ENCODE peak calls at places on chromosomes 3 and 15, in five cellular contexts. One of them, this sample, is unnamed.

GRCh38 chr3:160169139-160169830 is 55.9 kb upstream of the C3orf80 start:
- DNase-seq in endothelial cell: no peak
- DNase-seq in astrocyte of the cerebellum: peak
- DNase-seq in osteoblast: peak
- DNase-seq in neural progenitor cell: no peak
- DNase-seq in this sample: no peak

GRCh38 chr3:125356140-125357026 is 18.7 kb downstream of the ZNF148 start:
- DNase-seq in osteoblast: no peak
- DNase-seq in astrocyte of the cerebellum: no peak
- DNase-seq in neural progenitor cell: no peak
- DNase-seq in endothelial cell: no peak
- DNase-seq in this sample: no peak

GRCh38 chr3:121592856-121593702 is at the start of gene FBXO40:
- DNase-seq in neural progenitor cell: peak
- DNase-seq in astrocyte of the cerebellum: no peak
- DNase-seq in endothelial cell: peak
- DNase-seq in osteoblast: no peak
- DNase-seq in this sample: no peak

GRCh38 chr3:32045091-32045964 is 61.1 kb upstream of the GPD1L start:
- DNase-seq in osteoblast: peak
- DNase-seq in neural progenitor cell: peak
- DNase-seq in endothelial cell: no peak
- DNase-seq in astrocyte of the cerebellum: peak
- DNase-seq in this sample: peak

GRCh38 chr3:136351351-136351750 is 101.2 kb downstream of the PCCB start:
- DNase-seq in neural progenitor cell: no peak
- DNase-seq in osteoblast: no peak
- DNase-seq in endothelial cell: no peak
- DNase-seq in astrocyte of the cerebellum: no peak
- DNase-seq in this sample: no peak

GRCh38 chr15:63461230-63461629 is 43.2 kb upstream of the USP3 start:
- DNase-seq in osteoblast: no peak
- DNase-seq in neural progenitor cell: peak
- DNase-seq in endothelial cell: peak
- DNase-seq in astrocyte of the cerebellum: no peak
- DNase-seq in this sample: no peak

GRCh38 chr15:46266691-46267090 is 631.9 kb downstream of the SQOR start:
- DNase-seq in endothelial cell: no peak
- DNase-seq in astrocyte of the cerebellum: no peak
- DNase-seq in osteoblast: no peak
- DNase-seq in neural progenitor cell: no peak
- DNase-seq in this sample: no peak

GRCh38 chr15:78004919-78005634 is 72.4 kb downstream of the TBC1D2B start:
- DNase-seq in osteoblast: peak
- DNase-seq in astrocyte of the cerebellum: peak
- DNase-seq in endothelial cell: no peak
- DNase-seq in neural progenitor cell: no peak
- DNase-seq in this sample: no peak

GRCh38 chr3:193795062-193795690 is 202.2 kb downstream of the OPA1 start:
- DNase-seq in astrocyte of the cerebellum: no peak
- DNase-seq in endothelial cell: no peak
- DNase-seq in osteoblast: no peak
- DNase-seq in neural progenitor cell: no peak
- DNase-seq in this sample: no peak

GRCh38 chr3:23834082-23834870 is 28.5 kb downstream of the UBE2E1 start:
- DNase-seq in astrocyte of the cerebellum: no peak
- DNase-seq in osteoblast: peak
- DNase-seq in endothelial cell: no peak
- DNase-seq in neural progenitor cell: no peak
- DNase-seq in this sample: no peak

GRCh38 chr15:43067717-43068461 is 37.9 kb downstream of the UBR1 start:
- DNase-seq in osteoblast: peak
- DNase-seq in astrocyte of the cerebellum: no peak
- DNase-seq in neural progenitor cell: no peak
- DNase-seq in endothelial cell: no peak
- DNase-seq in this sample: no peak

GRCh38 chr3:132034097-132034485 is 723 bp downstream of the CPNE4 start:
- DNase-seq in neural progenitor cell: peak
- DNase-seq in endothelial cell: peak
- DNase-seq in osteoblast: no peak
- DNase-seq in astrocyte of the cerebellum: no peak
- DNase-seq in this sample: no peak

GRCh38 chr15:66102563-66103292 is 150.8 kb downstream of the MEGF11 start:
- DNase-seq in endothelial cell: no peak
- DNase-seq in neural progenitor cell: no peak
- DNase-seq in osteoblast: no peak
- DNase-seq in astrocyte of the cerebellum: no peak
- DNase-seq in this sample: no peak

GRCh38 chr3:30890907-30891306 is 3.6 kb downstream of the GADL1 start:
- DNase-seq in osteoblast: no peak
- DNase-seq in neural progenitor cell: no peak
- DNase-seq in endothelial cell: no peak
- DNase-seq in astrocyte of the cerebellum: no peak
- DNase-seq in this sample: no peak

DNA sequence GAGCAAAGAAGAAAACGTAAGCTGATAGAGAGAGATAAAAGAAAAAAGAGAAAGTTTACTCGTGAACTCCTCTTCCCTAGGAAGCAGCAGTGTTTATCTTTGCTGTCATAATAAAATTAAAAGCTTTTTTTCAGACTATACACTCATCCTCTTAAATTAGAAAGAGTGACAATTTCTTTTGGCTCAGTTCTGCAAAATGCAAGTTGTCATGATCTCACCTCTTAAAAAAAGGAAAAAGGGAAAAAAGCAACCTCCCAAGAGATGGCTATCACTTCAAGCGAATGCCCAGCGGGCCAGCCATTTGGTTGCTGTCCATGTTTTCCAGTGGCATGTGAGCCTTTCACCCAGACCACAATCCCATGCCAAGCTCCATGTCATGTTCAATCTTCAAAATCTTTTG is 7.0 kb upstream of the THBS1 start:
- DNase-seq in astrocyte of the cerebellum: no peak
- DNase-seq in osteoblast: no peak
- DNase-seq in endothelial cell: no peak
- DNase-seq in neural progenitor cell: no peak
- DNase-seq in this sample: no peak
- TF ChIP-seq CTCF in astrocyte of the cerebellum: no peak
- TF ChIP-seq CTCF in osteoblast: no peak
- TF ChIP-seq CTCF in endothelial cell: no peak
- TF ChIP-seq CTCF in neural progenitor cell: no peak
- TF ChIP-seq CTCF in this sample: no peak

GRCh38 chr3:3227670-3228069 is 48.2 kb upstream of the CRBN start:
- DNase-seq in astrocyte of the cerebellum: no peak
- DNase-seq in endothelial cell: no peak
- DNase-seq in neural progenitor cell: no peak
- DNase-seq in osteoblast: no peak
- DNase-seq in this sample: no peak
- TF ChIP-seq CTCF in astrocyte of the cerebellum: no peak
- TF ChIP-seq CTCF in endothelial cell: no peak
- TF ChIP-seq CTCF in neural progenitor cell: no peak
- TF ChIP-seq CTCF in osteoblast: no peak
- TF ChIP-seq CTCF in this sample: no peak

GRCh38 chr15:72770673-72771328 is 12.8 kb downstream of the ADPGK start:
- DNase-seq in neural progenitor cell: no peak
- DNase-seq in osteoblast: peak
- DNase-seq in astrocyte of the cerebellum: no peak
- DNase-seq in endothelial cell: no peak
- DNase-seq in this sample: no peak
- TF ChIP-seq CTCF in neural progenitor cell: peak
- TF ChIP-seq CTCF in osteoblast: peak
- TF ChIP-seq CTCF in astrocyte of the cerebellum: peak
- TF ChIP-seq CTCF in endothelial cell: peak
- TF ChIP-seq CTCF in this sample: peak

DNA sequence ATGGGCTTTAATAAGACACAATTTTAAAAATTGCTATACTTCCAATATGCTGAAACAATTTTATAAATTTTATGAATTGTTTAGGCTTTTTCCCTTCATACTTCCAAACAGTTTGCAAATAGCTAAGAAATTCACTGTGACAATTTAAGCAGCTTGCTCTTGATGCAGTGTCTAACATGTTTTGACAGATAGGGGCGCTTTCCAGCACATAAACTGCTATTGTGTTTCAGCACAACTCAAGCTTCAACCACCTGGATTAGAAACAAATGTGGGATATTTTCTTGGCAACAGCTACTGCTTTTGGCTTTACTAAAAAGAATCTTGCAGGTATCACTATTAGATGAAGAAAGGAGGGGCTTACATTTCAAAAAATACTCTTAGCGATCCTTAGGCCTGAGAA is 565.8 kb upstream of the DPPA4 start:
- DNase-seq in astrocyte of the cerebellum: no peak
- DNase-seq in neural progenitor cell: no peak
- DNase-seq in osteoblast: no peak
- DNase-seq in endothelial cell: no peak
- DNase-seq in this sample: no peak
- TF ChIP-seq CTCF in astrocyte of the cerebellum: no peak
- TF ChIP-seq CTCF in neural progenitor cell: peak
- TF ChIP-seq CTCF in osteoblast: peak
- TF ChIP-seq CTCF in endothelial cell: no peak
- TF ChIP-seq CTCF in this sample: no peak

DNA sequence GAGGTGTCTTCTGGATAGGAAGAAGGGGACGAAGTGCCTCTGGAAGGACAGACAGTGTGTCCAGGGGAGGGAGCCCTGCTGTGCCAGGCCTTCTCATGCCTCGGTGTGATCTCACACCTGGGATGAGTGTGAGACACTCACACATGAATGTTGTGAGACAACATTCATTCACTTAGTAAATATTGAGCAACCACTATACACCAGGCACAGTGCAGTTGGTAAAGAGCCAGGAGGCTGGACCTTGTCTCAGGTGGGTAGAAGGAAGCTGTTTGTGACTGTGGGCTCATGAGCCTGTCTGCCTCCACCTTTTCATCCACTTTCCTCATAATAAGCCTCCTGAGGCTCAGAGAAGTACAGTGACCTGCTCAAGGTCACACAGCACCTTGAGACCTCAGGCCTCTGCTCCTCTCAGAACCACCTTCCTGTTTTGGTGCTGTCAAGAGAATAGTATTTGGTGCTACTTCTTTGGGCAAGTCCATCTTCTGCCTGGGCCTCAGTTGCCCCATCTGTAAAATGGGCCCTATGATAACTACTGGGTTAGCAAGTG is 20.9 kb downstream of the SLC6A6 start:
- DNase-seq in neural progenitor cell: no peak
- DNase-seq in astrocyte of the cerebellum: no peak
- DNase-seq in osteoblast: peak
- DNase-seq in endothelial cell: no peak
- DNase-seq in this sample: no peak
- TF ChIP-seq CTCF in neural progenitor cell: no peak
- TF ChIP-seq CTCF in astrocyte of the cerebellum: no peak
- TF ChIP-seq CTCF in osteoblast: no peak
- TF ChIP-seq CTCF in endothelial cell: no peak
- TF ChIP-seq CTCF in this sample: no peak

DNA sequence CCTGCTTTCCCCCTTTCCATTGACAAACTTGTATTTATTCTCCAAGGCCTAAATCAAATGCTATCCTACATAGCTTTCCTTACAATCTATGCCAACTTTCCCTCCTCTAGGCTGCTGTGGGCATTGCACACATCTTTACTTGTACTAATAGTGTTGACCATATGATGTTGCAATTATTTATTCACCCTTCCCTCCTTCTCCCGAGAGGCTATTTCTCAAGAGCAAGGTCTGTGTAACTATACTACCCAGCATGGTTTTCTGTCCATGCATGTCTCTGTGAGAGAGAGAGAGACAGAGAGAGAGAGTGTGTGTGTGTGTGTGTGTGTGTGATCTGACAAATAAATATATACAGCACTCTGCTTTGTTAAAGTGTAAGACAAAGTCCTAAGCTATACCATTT is 63.8 kb downstream of the GTPBP8 start:
- DNase-seq in osteoblast: peak
- DNase-seq in endothelial cell: no peak
- DNase-seq in astrocyte of the cerebellum: no peak
- DNase-seq in neural progenitor cell: no peak
- DNase-seq in this sample: no peak
- TF ChIP-seq CTCF in osteoblast: no peak
- TF ChIP-seq CTCF in endothelial cell: no peak
- TF ChIP-seq CTCF in astrocyte of the cerebellum: peak
- TF ChIP-seq CTCF in neural progenitor cell: no peak
- TF ChIP-seq CTCF in this sample: no peak

DNA sequence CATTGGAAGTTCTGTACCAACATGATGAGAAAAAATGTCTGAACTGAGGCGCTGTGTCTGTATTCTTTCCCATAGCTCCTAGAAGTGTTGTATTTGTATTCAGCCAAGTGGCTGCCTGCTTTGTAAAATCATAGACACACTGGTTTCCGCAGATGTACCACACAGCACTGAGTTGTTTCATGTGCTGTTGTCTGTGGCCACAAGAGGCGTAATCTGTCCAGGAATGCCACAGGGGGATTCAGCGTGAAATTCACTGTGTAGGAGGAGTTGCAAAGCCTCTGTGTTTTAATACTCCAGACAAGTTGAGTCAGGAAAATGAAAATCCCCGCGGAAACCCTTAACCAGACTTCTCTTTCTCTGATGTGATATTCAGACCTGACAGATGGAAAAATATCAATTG is 462.2 kb downstream of the NSUN3 start:
- DNase-seq in endothelial cell: no peak
- DNase-seq in osteoblast: no peak
- DNase-seq in astrocyte of the cerebellum: no peak
- DNase-seq in neural progenitor cell: peak
- DNase-seq in this sample: no peak
- TF ChIP-seq CTCF in endothelial cell: no peak
- TF ChIP-seq CTCF in osteoblast: peak
- TF ChIP-seq CTCF in astrocyte of the cerebellum: peak
- TF ChIP-seq CTCF in neural progenitor cell: peak
- TF ChIP-seq CTCF in this sample: peak

DNA sequence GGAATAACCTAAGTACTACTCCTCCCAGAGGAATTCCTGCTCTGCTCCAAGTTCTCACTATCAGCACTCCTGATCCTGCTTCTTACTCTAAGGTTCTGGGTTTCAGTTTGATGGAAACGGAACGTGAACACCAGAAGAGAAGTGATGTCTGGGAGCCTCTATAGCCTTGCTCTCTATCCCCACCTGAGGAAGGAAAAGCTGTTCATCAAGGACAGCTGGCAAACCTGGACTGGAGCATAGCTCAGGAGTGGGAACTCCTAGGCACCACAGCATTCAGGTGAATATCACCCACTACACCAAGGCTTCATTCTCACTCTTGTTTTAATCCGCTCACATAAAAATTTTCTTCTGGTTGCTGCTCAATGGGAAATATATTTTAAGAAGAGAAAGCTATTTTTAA is 13.0 kb upstream of the CADPS start:
- DNase-seq in osteoblast: no peak
- DNase-seq in astrocyte of the cerebellum: no peak
- DNase-seq in endothelial cell: no peak
- DNase-seq in neural progenitor cell: peak
- DNase-seq in this sample: no peak
- TF ChIP-seq CTCF in osteoblast: no peak
- TF ChIP-seq CTCF in astrocyte of the cerebellum: no peak
- TF ChIP-seq CTCF in endothelial cell: no peak
- TF ChIP-seq CTCF in neural progenitor cell: no peak
- TF ChIP-seq CTCF in this sample: no peak

This sample was measured in progenitor cell of endocrine pancreas.